ENCODE peak calls at places on chromosomes 12 and 14, in nine cellular contexts. One of them, this sample, is unnamed.

GRCh38 chr12:65525501-65526141 is 247.1 kb downstream of the MSRB3 start:
- DNase-seq in T47D: no peak
- DNase-seq in HFFc6: peak
- DNase-seq in progenitor cell of endocrine pancreas: no peak
- DNase-seq in T-helper 2 cell: no peak
- DNase-seq in psoas muscle: no peak
- DNase-seq in HT1080: peak
- DNase-seq in CD8-positive, alpha-beta T cell: no peak
- DNase-seq in NCI-H345: no peak
- DNase-seq in this sample: peak

GRCh38 chr12:123223241-123223668 is 9.7 kb downstream of the MPHOSPH9 start:
- DNase-seq in T47D: no peak
- DNase-seq in HFFc6: no peak
- DNase-seq in progenitor cell of endocrine pancreas: no peak
- DNase-seq in T-helper 2 cell: peak
- DNase-seq in psoas muscle: no peak
- DNase-seq in HT1080: no peak
- DNase-seq in CD8-positive, alpha-beta T cell: peak
- DNase-seq in NCI-H345: no peak
- DNase-seq in this sample: peak

GRCh38 chr14:84028205-84028604 is 1501.7 kb upstream of the FLRT2 start:
- DNase-seq in T47D: no peak
- DNase-seq in HFFc6: no peak
- DNase-seq in progenitor cell of endocrine pancreas: no peak
- DNase-seq in T-helper 2 cell: no peak
- DNase-seq in psoas muscle: no peak
- DNase-seq in HT1080: no peak
- DNase-seq in CD8-positive, alpha-beta T cell: no peak
- DNase-seq in NCI-H345: no peak
- DNase-seq in this sample: no peak

GRCh38 chr14:103551338-103551762 is 11.1 kb downstream of the BAG5 start:
- DNase-seq in T47D: no peak
- DNase-seq in HFFc6: no peak
- DNase-seq in progenitor cell of endocrine pancreas: no peak
- DNase-seq in T-helper 2 cell: no peak
- DNase-seq in psoas muscle: peak
- DNase-seq in HT1080: no peak
- DNase-seq in CD8-positive, alpha-beta T cell: no peak
- DNase-seq in NCI-H345: no peak
- DNase-seq in this sample: no peak

GRCh38 chr14:29236848-29237247 is 470.3 kb downstream of the FOXG1 start:
- DNase-seq in T47D: no peak
- DNase-seq in HFFc6: peak
- DNase-seq in progenitor cell of endocrine pancreas: no peak
- DNase-seq in T-helper 2 cell: no peak
- DNase-seq in psoas muscle: no peak
- DNase-seq in HT1080: peak
- DNase-seq in CD8-positive, alpha-beta T cell: no peak
- DNase-seq in NCI-H345: no peak
- DNase-seq in this sample: peak

GRCh38 chr14:23174785-23175184 is 8.7 kb downstream of the SLC7A8 start:
- DNase-seq in T47D: no peak
- DNase-seq in HFFc6: no peak
- DNase-seq in progenitor cell of endocrine pancreas: no peak
- DNase-seq in T-helper 2 cell: no peak
- DNase-seq in psoas muscle: no peak
- DNase-seq in HT1080: no peak
- DNase-seq in CD8-positive, alpha-beta T cell: no peak
- DNase-seq in NCI-H345: no peak
- DNase-seq in this sample: no peak

GRCh38 chr12:112998997-112999767 is 20.9 kb downstream of the OAS2 start:
- DNase-seq in T47D: no peak
- DNase-seq in HFFc6: no peak
- DNase-seq in progenitor cell of endocrine pancreas: no peak
- DNase-seq in T-helper 2 cell: no peak
- DNase-seq in psoas muscle: no peak
- DNase-seq in HT1080: no peak
- DNase-seq in CD8-positive, alpha-beta T cell: no peak
- DNase-seq in NCI-H345: peak
- DNase-seq in this sample: no peak

GRCh38 chr14:55721353-55721752 is 141.3 kb downstream of the KTN1 start:
- DNase-seq in T47D: no peak
- DNase-seq in HFFc6: peak
- DNase-seq in progenitor cell of endocrine pancreas: no peak
- DNase-seq in T-helper 2 cell: no peak
- DNase-seq in psoas muscle: no peak
- DNase-seq in HT1080: peak
- DNase-seq in CD8-positive, alpha-beta T cell: no peak
- DNase-seq in NCI-H345: no peak
- DNase-seq in this sample: peak

GRCh38 chr14:54650331-54651017 is 83.5 kb downstream of the SAMD4A start:
- DNase-seq in T47D: no peak
- DNase-seq in HFFc6: peak
- DNase-seq in progenitor cell of endocrine pancreas: no peak
- DNase-seq in T-helper 2 cell: no peak
- DNase-seq in psoas muscle: no peak
- DNase-seq in HT1080: peak
- DNase-seq in CD8-positive, alpha-beta T cell: no peak
- DNase-seq in NCI-H345: no peak
- DNase-seq in this sample: peak

GRCh38 chr12:64181504-64182291 is 40.4 kb downstream of the KICS2 start:
- DNase-seq in T47D: peak
- DNase-seq in HFFc6: peak
- DNase-seq in progenitor cell of endocrine pancreas: no peak
- DNase-seq in T-helper 2 cell: no peak
- DNase-seq in psoas muscle: peak
- DNase-seq in HT1080: peak
- DNase-seq in CD8-positive, alpha-beta T cell: no peak
- DNase-seq in NCI-H345: peak
- DNase-seq in this sample: peak

GRCh38 chr14:77055981-77056380 is 27.5 kb upstream of the IRF2BPL start:
- DNase-seq in T47D: no peak
- DNase-seq in HFFc6: no peak
- DNase-seq in progenitor cell of endocrine pancreas: no peak
- DNase-seq in T-helper 2 cell: no peak
- DNase-seq in psoas muscle: no peak
- DNase-seq in HT1080: no peak
- DNase-seq in CD8-positive, alpha-beta T cell: no peak
- DNase-seq in NCI-H345: no peak
- DNase-seq in this sample: no peak

GRCh38 chr14:87179936-87180335 is 813.0 kb downstream of the GALC start:
- DNase-seq in T47D: no peak
- DNase-seq in HFFc6: no peak
- DNase-seq in progenitor cell of endocrine pancreas: no peak
- DNase-seq in T-helper 2 cell: no peak
- DNase-seq in psoas muscle: no peak
- DNase-seq in HT1080: no peak
- DNase-seq in CD8-positive, alpha-beta T cell: no peak
- DNase-seq in NCI-H345: no peak
- DNase-seq in this sample: no peak

GRCh38 chr12:47894652-47895051 is 10.1 kb downstream of the VDR start:
- DNase-seq in T47D: no peak
- DNase-seq in HFFc6: no peak
- DNase-seq in progenitor cell of endocrine pancreas: no peak
- DNase-seq in T-helper 2 cell: no peak
- DNase-seq in psoas muscle: no peak
- DNase-seq in HT1080: no peak
- DNase-seq in CD8-positive, alpha-beta T cell: no peak
- DNase-seq in NCI-H345: no peak
- DNase-seq in this sample: no peak

GRCh38 chr12:96985515-96986362 is 78.7 kb downstream of the NEDD1 start:
- DNase-seq in T47D: peak
- DNase-seq in HFFc6: no peak
- DNase-seq in progenitor cell of endocrine pancreas: peak
- DNase-seq in T-helper 2 cell: peak
- DNase-seq in psoas muscle: no peak
- DNase-seq in HT1080: no peak
- DNase-seq in CD8-positive, alpha-beta T cell: peak
- DNase-seq in NCI-H345: peak
- DNase-seq in this sample: no peak

GRCh38 chr14:92321701-92322100 is 1.3 kb upstream of the SLC24A4 start:
- DNase-seq in T47D: no peak
- DNase-seq in HFFc6: no peak
- DNase-seq in progenitor cell of endocrine pancreas: no peak
- DNase-seq in T-helper 2 cell: no peak
- DNase-seq in psoas muscle: no peak
- DNase-seq in HT1080: no peak
- DNase-seq in CD8-positive, alpha-beta T cell: no peak
- DNase-seq in NCI-H345: no peak
- DNase-seq in this sample: no peak

GRCh38 chr14:99759546-99759925 is 33.7 kb upstream of the EML1 start:
- DNase-seq in T47D: no peak
- DNase-seq in HFFc6: no peak
- DNase-seq in progenitor cell of endocrine pancreas: no peak
- DNase-seq in T-helper 2 cell: no peak
- DNase-seq in psoas muscle: no peak
- DNase-seq in HT1080: no peak
- DNase-seq in CD8-positive, alpha-beta T cell: no peak
- DNase-seq in NCI-H345: no peak
- DNase-seq in this sample: no peak

GRCh38 chr14:68297871-68298468 is 478.4 kb downstream of the RAD51B start:
- DNase-seq in T47D: no peak
- DNase-seq in HFFc6: peak
- DNase-seq in progenitor cell of endocrine pancreas: no peak
- DNase-seq in T-helper 2 cell: no peak
- DNase-seq in psoas muscle: no peak
- DNase-seq in HT1080: peak
- DNase-seq in CD8-positive, alpha-beta T cell: no peak
- DNase-seq in NCI-H345: no peak
- DNase-seq in this sample: no peak

GRCh38 chr14:56794557-56795283 is 15.6 kb downstream of the OTX2 start:
- DNase-seq in T47D: no peak
- DNase-seq in HFFc6: no peak
- DNase-seq in progenitor cell of endocrine pancreas: no peak
- DNase-seq in T-helper 2 cell: no peak
- DNase-seq in psoas muscle: no peak
- DNase-seq in HT1080: no peak
- DNase-seq in CD8-positive, alpha-beta T cell: no peak
- DNase-seq in NCI-H345: no peak
- DNase-seq in this sample: no peak